ENCODE peak calls at places on chromosome 5, in eight cellular contexts. W is PC-3, Z is kidney, N is A549, Q is mammary epithelial cell, F is lower lobe of right lung, K is colonic mucosa, J is Peyer's patch. G is an unnamed sample. For H3K4me1, the result is how much of the 10 kb centered on the place peaks cover.

GRCh38 chr5:161966544-161966943 is 101.0 kb upstream of the GABRG2 start:
- DNase-seq in W (peak), Z (no peak), N (no peak), Q (no peak), F (no peak), K (no peak), J (no peak), G (peak)

GRCh38 chr5:76692651-76693050 is 23.3 kb upstream of the F2R start:
- DNase-seq in W (no peak), Z (no peak), N (no peak), Q (no peak), F (no peak), K (no peak), J (no peak), G (no peak)

GRCh38 chr5:158414333-158414762 is 555.4 kb upstream of the CLINT1 start:
- DNase-seq in W (no peak), Z (no peak), N (no peak), Q (no peak), F (no peak), K (no peak), J (no peak), G (no peak)

GRCh38 chr5:80037366-80037765 is 2.2 kb downstream of the THBS4 start:
- DNase-seq in W (no peak), Z (no peak), N (no peak), Q (no peak), F (no peak), K (no peak), J (no peak), G (peak)

GRCh38 chr5:106454651-106455415 is 1215.9 kb downstream of the EFNA5 start:
- DNase-seq in W (peak), Z (no peak), N (no peak), Q (peak), F (no peak), K (no peak), J (no peak), G (peak)

GRCh38 chr5:135578685-135579341 is at the start of gene CXCL14:
- DNase-seq in W (no peak), Z (peak), N (no peak), Q (peak), F (peak), K (peak), J (peak), G (peak)

GRCh38 chr5:59683311-59683710 is 210.2 kb downstream of the PDE4D start:
- DNase-seq in W (no peak), Z (no peak), N (no peak), Q (no peak), F (no peak), K (no peak), J (no peak), G (no peak)

GRCh38 chr5:52822437-52822836 is 34.7 kb downstream of the ITGA1 start:
- DNase-seq in W (no peak), Z (peak), N (no peak), Q (no peak), F (no peak), K (peak), J (no peak), G (peak)

GRCh38 chr5:134236208-134236761 is 10.4 kb upstream of the PPP2CA start:
- DNase-seq in W (no peak), Z (no peak), N (no peak), Q (no peak), F (no peak), K (no peak), J (no peak), G (no peak)

GRCh38 chr5:136191304-136192014 is 1.5 kb downstream of the SMIM32 start:
- DNase-seq in W (no peak), Z (peak), N (no peak), Q (peak), F (no peak), K (peak), J (no peak), G (peak)

GRCh38 chr5:41410737-41411136 is 99.7 kb downstream of the PLCXD3 start:
- DNase-seq in W (no peak), Z (no peak), N (no peak), Q (no peak), F (no peak), K (no peak), J (no peak), G (peak)

GRCh38 chr5:32074401-32074800 is 99.7 kb downstream of the GOLPH3 start:
- DNase-seq in W (no peak), Z (no peak), N (no peak), Q (no peak), F (no peak), K (no peak), J (no peak), G (no peak)

GRCh38 chr5:168159425-168159824 is 132.0 kb upstream of the WWC1 start:
- DNase-seq in W (no peak), Z (peak), N (no peak), Q (no peak), F (peak), K (peak), J (peak), G (peak)

GRCh38 chr5:56900858-56901578 is 8.4 kb upstream of the SETD9 start:
- DNase-seq in W (peak), Z (no peak), N (peak), Q (peak), F (no peak), K (peak), J (peak), G (peak)

GRCh38 chr5:61306531-61307195 is 25.4 kb upstream of the ZSWIM6 start:
- DNase-seq in W (no peak), Z (no peak), N (no peak), Q (no peak), F (no peak), K (no peak), J (no peak), G (no peak)

GRCh38 chr5:145775893-145776444 is 59.2 kb downstream of the PRELID2 start:
- DNase-seq in W (peak), Z (no peak), N (peak), Q (peak), F (no peak), K (no peak), J (no peak), G (peak)

GRCh38 chr5:69489246-69489645 is 3.3 kb upstream of the OCLN start:
- DNase-seq in W (no peak), Z (no peak), N (no peak), Q (no peak), F (no peak), K (no peak), J (no peak), G (no peak)

GRCh38 chr5:8906303-8906967 is 639.4 kb downstream of the SEMA5A start:
- DNase-seq in W (peak), Z (no peak), N (no peak), Q (peak), F (no peak), K (no peak), J (no peak), G (no peak)

GRCh38 chr5:10695759-10696543 is 65.1 kb downstream of the DAP start:
- DNase-seq in W (no peak), Z (no peak), N (no peak), Q (no peak), F (no peak), K (no peak), J (no peak), G (peak)

GRCh38 chr5:134545070-134545868 is 19.8 kb downstream of the JADE2 start:
- DNase-seq in W (no peak), Z (peak), N (no peak), Q (no peak), F (no peak), K (peak), J (peak), G (peak)

GRCh38 chr5:57681942-57682341 is 199.3 kb upstream of the ACTBL2 start:
- DNase-seq in W (peak), Z (no peak), N (no peak), Q (peak), F (no peak), K (no peak), J (no peak), G (no peak)

GRCh38 chr5:111070272-111071134 is 1.0 kb upstream of the TSLP start:
- DNase-seq in W (no peak), Z (peak), N (no peak), Q (no peak), F (peak), K (no peak), J (no peak), G (peak)

GRCh38 chr5:142981886-142982820 is 212.0 kb downstream of the ARHGAP26 start:
- DNase-seq in W (peak), Z (peak), N (no peak), Q (peak), F (peak), K (peak), J (peak), G (peak)

GRCh38 chr5:106757672-106758071 is 913.1 kb downstream of the EFNA5 start:
- DNase-seq in W (no peak), Z (no peak), N (no peak), Q (no peak), F (no peak), K (no peak), J (no peak), G (no peak)

GRCh38 chr5:45578270-45578669 is 117.9 kb downstream of the HCN1 start:
- DNase-seq in W (peak), Z (no peak), N (no peak), Q (no peak), F (no peak), K (no peak), J (no peak), G (peak)

GRCh38 chr5:116771466-116772151 is 197.0 kb upstream of the SEMA6A start:
- DNase-seq in W (no peak), Z (no peak), N (no peak), Q (peak), F (no peak), K (no peak), J (no peak), G (no peak)

GRCh38 chr5:136006767-136007251 is 22.0 kb upstream of the TGFBI start:
- DNase-seq in W (peak), Z (no peak), N (peak), Q (peak), F (no peak), K (peak), J (no peak), G (no peak)

GRCh38 chr5:128538249-128539037 is 398 bp upstream of the FBN2 start:
- DNase-seq in W (peak), Z (peak), N (peak), Q (peak), F (peak), K (peak), J (peak), G (peak)

GRCh38 chr5:138978085-138978484 is 103.0 kb upstream of the LRRTM2 start:
- DNase-seq in W (no peak), Z (no peak), N (no peak), Q (no peak), F (no peak), K (no peak), J (no peak), G (no peak)

GRCh38 chr5:1797855-1798254 is 1.8 kb downstream of the MRPL36 start:
- DNase-seq in W (no peak), Z (no peak), N (no peak), Q (no peak), F (no peak), K (no peak), J (peak), G (no peak)

GRCh38 chr5:43063731-43064171 is 23.6 kb upstream of the ANXA2R start:
- DNase-seq in W (peak), Z (peak), N (no peak), Q (no peak), F (no peak), K (no peak), J (no peak), G (peak)

GRCh38 chr5:31993182-31993961 is 180.7 kb downstream of the GOLPH3 start:
- DNase-seq in W (no peak), Z (no peak), N (no peak), Q (peak), F (no peak), K (no peak), J (no peak), G (no peak)

GRCh38 chr5:97636766-97637165 is 453.7 kb upstream of the RIOK2 start:
- DNase-seq in W (no peak), Z (no peak), N (no peak), Q (no peak), F (no peak), K (no peak), J (no peak), G (no peak)

GRCh38 chr5:76695336-76695735 is 20.6 kb upstream of the F2R start:
- DNase-seq in W (no peak), Z (no peak), N (no peak), Q (no peak), F (no peak), K (no peak), J (no peak), G (no peak)

GRCh38 chr5:7902201-7902600 is 33.3 kb downstream of the MTRR start:
- DNase-seq in W (no peak), Z (no peak), N (no peak), Q (no peak), F (no peak), K (no peak), J (no peak), G (no peak)

GRCh38 chr5:7894439-7894838 is 25.5 kb downstream of the MTRR start:
- DNase-seq in W (no peak), Z (no peak), N (no peak), Q (no peak), F (no peak), K (no peak), J (no peak), G (no peak)

GRCh38 chr5:7894860-7895259 is 25.9 kb downstream of the MTRR start:
- DNase-seq in W (no peak), Z (no peak), N (no peak), Q (no peak), F (no peak), K (no peak), J (no peak), G (no peak)

DNA sequence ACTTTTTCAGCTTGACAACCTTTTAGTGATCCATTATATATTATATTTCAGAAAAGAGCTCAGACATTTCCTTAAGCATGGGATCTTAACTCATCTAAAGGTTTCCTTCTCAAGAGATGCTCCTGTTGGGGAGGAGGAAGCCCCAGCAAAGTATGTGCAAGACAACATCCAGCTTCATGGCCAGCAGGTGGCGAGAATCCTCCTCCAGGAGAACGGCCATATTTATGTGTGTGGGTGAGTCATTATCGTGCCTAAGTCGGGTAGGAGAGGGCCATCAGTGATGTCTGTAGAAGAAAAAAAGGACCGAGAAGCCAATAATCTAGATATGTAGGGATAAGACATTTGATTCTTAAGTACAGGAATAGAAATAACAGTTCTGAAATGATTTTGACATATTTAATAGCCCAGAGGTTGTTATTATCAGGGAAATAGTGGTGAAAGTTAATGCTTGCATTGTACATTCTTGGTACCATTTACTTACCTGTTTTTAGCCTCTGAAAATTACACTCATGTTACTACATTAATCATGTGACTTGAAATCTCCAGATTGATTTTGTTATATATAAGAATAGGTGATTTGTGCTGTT is 28.2 kb downstream of the MTRR start:
- DNase-seq in W (peak), Z (no peak), N (peak), Q (peak), F (no peak), K (no peak), J (peak), G (peak)
- TF ChIP-seq CTCF in W (peak), Z (no peak), N (peak), Q (peak), F (no peak), K (no peak), J (no peak), G (peak)

GRCh38 chr5:113271015-113271414 is 163.8 kb downstream of the TSSK1B start:
- DNase-seq in W (no peak), Z (no peak), N (no peak), Q (peak), F (no peak), K (no peak), J (no peak), G (no peak)
- H3K4me1 ChIP-seq in W (under half), Z (under half), N (under half), Q (half or more), F (under half), K (under half), J (under half), G (under half)

DNA sequence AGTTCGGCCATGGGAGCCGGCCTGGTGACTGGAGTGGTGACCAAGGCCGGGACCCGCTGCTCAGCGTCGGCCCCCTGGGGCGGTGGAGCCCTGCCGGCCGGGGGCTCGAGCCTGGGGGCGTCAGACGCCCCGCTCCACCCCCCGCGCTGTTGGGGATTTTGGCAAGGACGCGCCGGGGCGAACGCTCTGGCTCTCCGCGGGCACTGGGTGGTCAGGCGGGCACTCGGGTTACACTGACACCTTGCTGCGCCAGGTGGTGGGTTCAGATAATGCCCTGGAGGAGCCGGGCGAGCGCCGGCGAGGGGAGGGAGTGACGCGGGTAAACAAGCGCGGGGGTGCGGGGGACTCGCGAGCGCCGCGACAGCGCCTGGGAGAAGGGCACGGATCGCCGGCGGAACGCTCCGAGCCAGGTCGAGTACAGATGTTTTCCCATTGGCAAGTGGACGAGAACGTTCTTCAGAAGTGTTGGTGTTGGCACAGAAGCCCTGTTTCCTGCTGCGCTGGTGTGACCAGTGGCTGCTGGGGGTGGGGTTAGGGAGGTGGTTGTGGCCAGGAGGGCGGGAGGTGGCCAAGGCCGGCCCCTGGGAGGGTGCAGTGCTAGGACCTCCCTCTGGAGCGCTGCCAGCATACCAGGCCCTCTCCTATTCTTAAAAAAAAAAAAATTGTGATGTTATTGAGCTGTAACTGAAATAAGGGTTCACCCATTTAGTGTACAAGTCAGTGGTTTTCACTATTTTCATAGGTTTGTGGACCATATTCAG is 773 bp downstream of the SQSTM1 start:
- DNase-seq in W (peak), Z (peak), N (peak), Q (peak), F (peak), K (peak), J (peak), G (peak)
- TF ChIP-seq CTCF in W (no peak), Z (no peak), N (no peak), Q (no peak), F (no peak), K (no peak), J (no peak), G (peak)

GRCh38 chr5:35855221-35855620 is 1.5 kb upstream of the IL7R start:
- DNase-seq in W (peak), Z (no peak), N (no peak), Q (no peak), F (no peak), K (no peak), J (no peak), G (no peak)

GRCh38 chr5:35851282-35851681 is 5.4 kb upstream of the IL7R start:
- DNase-seq in W (peak), Z (no peak), N (no peak), Q (peak), F (no peak), K (no peak), J (no peak), G (no peak)

GRCh38 chr5:35854248-35854647 is 2.4 kb upstream of the IL7R start:
- DNase-seq in W (no peak), Z (no peak), N (no peak), Q (no peak), F (no peak), K (no peak), J (peak), G (no peak)

GRCh38 chr5:35852084-35852734 is 4.5 kb upstream of the IL7R start:
- DNase-seq in W (peak), Z (no peak), N (peak), Q (no peak), F (no peak), K (no peak), J (no peak), G (no peak)

DNA sequence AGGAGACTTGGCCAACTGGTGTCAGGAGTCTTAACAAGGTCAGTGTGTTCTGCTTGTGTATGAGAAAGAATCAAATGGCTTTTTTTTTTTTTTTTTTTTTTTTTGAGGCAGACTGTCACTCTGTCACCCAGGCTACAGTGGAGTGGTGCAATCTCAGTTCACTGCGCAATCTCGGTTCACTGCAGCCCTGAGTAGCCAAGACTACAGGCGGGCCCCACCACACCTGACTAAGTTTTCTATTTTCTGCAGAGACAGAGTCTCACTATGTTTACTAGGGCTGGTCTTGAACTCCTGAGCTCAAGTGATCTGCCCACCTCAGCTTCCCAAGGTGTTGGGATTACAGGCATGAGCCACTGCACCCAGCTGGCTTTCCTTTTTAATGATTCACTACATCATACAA is 3.0 kb upstream of the IL7R start:
- DNase-seq in W (no peak), Z (no peak), N (no peak), Q (no peak), F (peak), K (no peak), J (peak), G (no peak)
- H3K4me1 ChIP-seq in W (half or more), Z (under half), N (under half), Q (under half), F (under half), K (under half), J (under half), G (under half)

DNA sequence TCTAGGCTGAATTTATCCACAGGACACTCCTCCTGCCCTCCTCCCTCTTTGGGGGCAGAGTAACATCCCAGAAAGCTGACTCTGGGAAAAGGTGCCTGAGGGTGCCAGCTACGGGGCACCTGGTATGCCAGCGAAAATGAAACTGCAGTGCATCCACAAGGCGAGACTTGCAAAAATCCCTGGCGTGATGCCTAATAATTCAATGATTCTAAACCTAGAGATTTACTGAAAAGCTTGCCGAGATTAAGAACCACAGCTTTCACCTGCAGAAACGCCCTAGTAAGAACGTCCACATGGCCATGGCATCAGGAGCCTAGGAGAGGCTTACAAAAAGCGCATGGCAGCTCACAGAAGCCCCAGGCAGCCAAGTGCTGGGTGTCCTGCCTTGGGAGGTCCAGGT is 20.9 kb downstream of the CCNJL start:
- DNase-seq in W (no peak), Z (no peak), N (no peak), Q (peak), F (no peak), K (no peak), J (no peak), G (no peak)
- TF ChIP-seq CTCF in W (no peak), Z (no peak), N (no peak), Q (no peak), F (no peak), K (no peak), J (no peak), G (no peak)

DNA sequence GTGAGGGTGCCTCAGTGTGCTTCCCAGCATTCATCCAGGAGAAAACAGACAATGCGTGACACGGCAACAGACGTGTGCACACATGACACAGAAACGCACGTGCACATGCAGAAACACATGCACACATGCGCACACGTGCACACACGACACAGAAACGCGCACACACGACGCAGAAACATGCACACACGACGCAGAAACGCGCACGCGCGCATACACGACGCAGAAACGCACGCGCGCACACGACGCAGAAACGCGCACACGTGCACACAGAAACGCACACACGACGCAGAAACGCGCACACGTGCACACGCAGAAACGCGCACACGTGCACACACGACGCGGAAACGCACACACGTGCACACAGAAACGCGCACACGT is 16.5 kb downstream of the TPPP start:
- DNase-seq in W (no peak), Z (no peak), N (no peak), Q (no peak), F (peak), K (peak), J (no peak), G (no peak)
- H3K4me1 ChIP-seq in W (under half), Z (under half), N (under half), Q (under half), F (under half), K (under half), J (under half), G (under half)

GRCh38 chr5:163306421-163306820 is 131.0 kb upstream of the CCNG1 start:
- DNase-seq in W (peak), Z (no peak), N (no peak), Q (peak), F (no peak), K (no peak), J (no peak), G (peak)
- TF ChIP-seq CTCF in W (peak), Z (no peak), N (peak), Q (peak), F (peak), K (peak), J (no peak), G (peak)